ENCODE peak calls at places on chromosomes 7 and 10, in nine cellular contexts. U is colonic mucosa, L is lower lobe of right lung, B is PC-3, K is IMR-90, A is adrenal gland, S is tibial artery, Y is left ventricle myocardium inferior, N is right atrium auricular region. F is an unnamed sample.

GRCh38 chr7:158824028-158824427 is 5.3 kb downstream of the ESYT2 start:
- DNase-seq in U (no peak), L (no peak), B (no peak), K (no peak), A (no peak), S (no peak), Y (no peak), N (no peak), F (no peak)

GRCh38 chr10:70455213-70455630 is 13.7 kb upstream of the NODAL start:
- DNase-seq in U (no peak), L (no peak), B (no peak), K (no peak), A (no peak), S (no peak), Y (no peak), N (no peak), F (no peak)

GRCh38 chr10:11443468-11444147 is 167.8 kb downstream of the USP6NL start:
- DNase-seq in U (no peak), L (no peak), B (no peak), K (no peak), A (no peak), S (no peak), Y (no peak), N (no peak), F (no peak)

GRCh38 chr10:69340695-69341094 is 62.4 kb downstream of the HK1 start:
- DNase-seq in U (no peak), L (no peak), B (no peak), K (no peak), A (no peak), S (no peak), Y (no peak), N (no peak), F (no peak)

GRCh38 chr10:124648738-124649137 is 95.4 kb downstream of the FAM53B start:
- DNase-seq in U (peak), L (peak), B (no peak), K (peak), A (peak), S (peak), Y (peak), N (no peak), F (peak)

GRCh38 chr7:148927141-148927540 is 43.0 kb upstream of the EZH2 start:
- DNase-seq in U (no peak), L (no peak), B (no peak), K (no peak), A (no peak), S (no peak), Y (no peak), N (no peak), F (no peak)

GRCh38 chr7:139526578-139527544 is 3.4 kb downstream of the CLEC2L start:
- DNase-seq in U (no peak), L (no peak), B (peak), K (peak), A (no peak), S (no peak), Y (no peak), N (no peak), F (no peak)

GRCh38 chr10:89100680-89101079 is 106.4 kb downstream of the CH25H start:
- DNase-seq in U (no peak), L (no peak), B (no peak), K (peak), A (no peak), S (no peak), Y (no peak), N (no peak), F (no peak)

GRCh38 chr7:142782922-142783900 is 12.4 kb downstream of the PRSS2 start:
- DNase-seq in U (peak), L (peak), B (peak), K (peak), A (peak), S (peak), Y (peak), N (peak), F (peak)

GRCh38 chr7:27172388-27172774 is 1.7 kb downstream of the HOXA10 start:
- DNase-seq in U (no peak), L (no peak), B (no peak), K (no peak), A (no peak), S (peak), Y (peak), N (no peak), F (no peak)

GRCh38 chr7:135320277-135320676 is 86.6 kb downstream of the STRA8 start:
- DNase-seq in U (peak), L (peak), B (peak), K (peak), A (peak), S (peak), Y (peak), N (peak), F (peak)

GRCh38 chr10:74947781-74948401 is 121.5 kb downstream of the KAT6B start:
- DNase-seq in U (no peak), L (no peak), B (peak), K (no peak), A (no peak), S (no peak), Y (no peak), N (no peak), F (no peak)

GRCh38 chr10:8702181-8702580 is 647.7 kb downstream of the GATA3 start:
- DNase-seq in U (no peak), L (no peak), B (no peak), K (no peak), A (no peak), S (no peak), Y (no peak), N (no peak), F (no peak)

GRCh38 chr10:125797999-125798662 is 22.5 kb upstream of the MMP21 start:
- DNase-seq in U (no peak), L (no peak), B (no peak), K (no peak), A (no peak), S (no peak), Y (no peak), N (no peak), F (no peak)

GRCh38 chr10:96339956-96340904 is 18.6 kb downstream of the OPALIN start:
- DNase-seq in U (peak), L (peak), B (peak), K (peak), A (peak), S (peak), Y (peak), N (no peak), F (peak)
- H3K27ac ChIP-seq in U (no peak), L (no peak), B (no peak), K (no peak), A (no peak), S (no peak), Y (no peak), N (no peak), F (no peak)

GRCh38 chr10:77560471-77560870 is 77.1 kb downstream of the KCNMA1 start:
- DNase-seq in U (no peak), L (peak), B (no peak), K (no peak), A (no peak), S (no peak), Y (no peak), N (no peak), F (no peak)
- H3K27ac ChIP-seq in U (no peak), L (no peak), B (no peak), K (no peak), A (no peak), S (no peak), Y (no peak), N (no peak), F (no peak)

DNA sequence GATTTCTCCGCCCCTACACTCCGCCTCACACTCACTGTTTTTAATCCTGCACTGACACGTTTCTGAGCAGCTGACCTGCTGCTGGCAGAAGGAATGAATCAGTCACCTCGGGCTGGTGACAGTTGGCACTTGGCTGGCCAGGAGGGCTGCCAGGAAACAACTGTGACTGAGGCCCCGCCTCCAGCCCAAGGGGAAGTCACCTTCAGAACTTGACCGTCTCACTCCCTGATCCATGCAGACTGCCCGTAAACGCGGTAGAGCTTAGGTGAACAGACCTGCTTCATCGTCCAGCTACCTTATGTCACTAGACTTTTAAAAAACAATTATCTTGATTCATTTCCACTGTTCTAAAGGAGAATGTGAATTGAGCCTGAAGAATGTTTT is 107.5 kb downstream of the DOCK1 start:
- DNase-seq in U (peak), L (peak), B (peak), K (no peak), A (peak), S (peak), Y (peak), N (peak), F (peak)
- H3K27ac ChIP-seq in U (peak), L (no peak), B (peak), K (no peak), A (no peak), S (no peak), Y (peak), N (peak), F (peak)

DNA sequence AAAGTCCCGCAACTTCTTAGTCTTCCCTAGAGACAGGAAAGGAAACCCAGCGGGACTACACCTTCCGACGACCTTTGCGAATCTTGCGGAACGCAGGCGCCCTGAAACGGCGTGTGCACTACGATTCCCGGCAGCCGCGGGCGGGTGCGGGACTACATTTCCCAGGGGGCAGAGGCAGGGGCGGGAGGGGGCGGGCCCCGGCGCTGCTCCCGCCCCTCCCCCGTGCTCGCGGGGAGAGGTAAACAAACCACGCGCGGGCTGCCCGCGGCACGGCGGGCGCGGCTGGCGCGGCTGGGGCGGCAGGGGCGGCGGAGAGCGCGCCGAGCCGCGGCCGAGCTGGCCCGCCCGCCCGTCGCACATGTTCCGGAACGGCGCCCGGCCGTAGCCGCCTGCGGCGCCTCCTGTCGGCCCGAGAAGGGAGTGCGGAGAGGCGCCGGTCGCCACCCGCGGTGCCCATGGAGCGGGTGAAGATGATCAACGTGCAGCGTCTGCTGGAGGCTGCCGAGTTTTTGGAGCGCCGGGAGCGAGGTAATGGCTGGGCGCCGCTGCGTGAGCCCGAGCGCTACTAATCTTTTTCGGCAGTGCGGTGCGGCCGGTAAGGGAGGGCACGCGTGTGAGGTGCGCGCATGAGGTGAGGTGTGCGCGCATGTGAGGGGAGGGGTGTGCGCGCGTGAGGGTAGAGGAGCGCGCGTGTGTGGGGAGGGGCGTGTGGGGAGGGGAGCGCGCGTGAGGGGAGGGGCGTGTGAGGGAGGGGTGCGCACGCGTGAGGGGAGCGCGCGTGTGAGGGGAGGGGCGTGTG is 18.6 kb downstream of the MXI1 start:
- DNase-seq in U (peak), L (peak), B (peak), K (peak), A (peak), S (peak), Y (peak), N (peak), F (peak)
- H3K27ac ChIP-seq in U (peak), L (peak), B (no peak), K (peak), A (peak), S (peak), Y (peak), N (peak), F (peak)